ENCODE peak calls at places on chromosomes 13 and 19, in four cellular contexts. E, P, V and O are unnamed samples.

GRCh38 chr13:25806304-25806974 is 245.4 kb downstream of the SHISA2 start:
- DNase-seq in E (no peak), P (no peak), V (no peak), O (no peak)

GRCh38 chr13:75569576-75569975 is 20.0 kb downstream of the UCHL3 start:
- DNase-seq in E (no peak), P (no peak), V (no peak), O (no peak)

GRCh38 chr13:110102053-110102452 is 204.9 kb downstream of the COL4A1 start:
- DNase-seq in E (no peak), P (no peak), V (no peak), O (no peak)

GRCh38 chr19:18896421-18896841 is 473 bp upstream of the CERS1 start:
- DNase-seq in E (peak), P (no peak), V (no peak), O (no peak)

GRCh38 chr13:31797154-31797775 is 57.9 kb downstream of the RXFP2 start:
- DNase-seq in E (peak), P (no peak), V (peak), O (peak)

GRCh38 chr13:53064721-53065120 is 36.1 kb downstream of the OLFM4 start:
- DNase-seq in E (peak), P (no peak), V (no peak), O (no peak)

GRCh38 chr13:113029487-113030258 is 60.7 kb downstream of the MCF2L start:
- DNase-seq in E (peak), P (peak), V (peak), O (no peak)

GRCh38 chr19:409515-410242 is 732 bp upstream of the C2CD4C start:
- DNase-seq in E (peak), P (no peak), V (no peak), O (no peak)

GRCh38 chr13:33445476-33445875 is 159.9 kb upstream of the STARD13 start:
- DNase-seq in E (no peak), P (no peak), V (no peak), O (no peak)

GRCh38 chr13:105008606-105009005 is 1526.9 kb downstream of the EFNB2 start:
- DNase-seq in E (no peak), P (no peak), V (no peak), O (no peak)

GRCh38 chr19:22622901-22623840 is 11.0 kb upstream of the ZNF492 start:
- DNase-seq in E (peak), P (no peak), V (no peak), O (no peak)

GRCh38 chr13:43878897-43879322 is 630 bp downstream of the CCDC122 start:
- DNase-seq in E (no peak), P (no peak), V (peak), O (no peak)

GRCh38 chr13:64061649-64062048 is 2646.0 kb upstream of the PCDH20 start:
- DNase-seq in E (no peak), P (no peak), V (no peak), O (no peak)

GRCh38 chr13:83618966-83619365 is 263.3 kb downstream of the SLITRK1 start:
- DNase-seq in E (no peak), P (no peak), V (no peak), O (peak)

GRCh38 chr13:73740681-73741080 is 393.5 kb downstream of the KLF12 start:
- DNase-seq in E (no peak), P (no peak), V (no peak), O (no peak)

GRCh38 chr13:31767175-31767900 is 28.0 kb downstream of the RXFP2 start:
- DNase-seq in E (no peak), P (no peak), V (no peak), O (no peak)

GRCh38 chr19:54452626-54453025 is 3.6 kb downstream of the LENG8 start:
- DNase-seq in E (no peak), P (no peak), V (no peak), O (no peak)

GRCh38 chr19:12766051-12766521 is 9.3 kb downstream of the HOOK2 start:
- DNase-seq in E (no peak), P (peak), V (peak), O (no peak)

GRCh38 chr13:39385621-39386231 is 217.3 kb downstream of the LHFPL6 start:
- DNase-seq in E (no peak), P (no peak), V (no peak), O (no peak)

GRCh38 chr13:20882206-20882605 is 20.3 kb downstream of the XPO4 start:
- DNase-seq in E (no peak), P (no peak), V (no peak), O (no peak)

GRCh38 chr13:20873348-20873747 is 29.2 kb downstream of the XPO4 start:
- DNase-seq in E (no peak), P (no peak), V (no peak), O (no peak)

GRCh38 chr13:20877902-20878301 is 24.6 kb downstream of the XPO4 start:
- DNase-seq in E (no peak), P (no peak), V (no peak), O (no peak)
- TF ChIP-seq ZBTB33 in E (no peak), P (no peak), V (no peak), O (no peak)

GRCh38 chr19:1440418-1440801 is 2.2 kb downstream of the RPS15 start:
- DNase-seq in E (no peak), P (no peak), V (no peak), O (no peak)

GRCh38 chr19:1438933-1439358 is 750 bp downstream of the RPS15 start:
- DNase-seq in E (peak), P (peak), V (no peak), O (no peak)

GRCh38 chr19:1438035-1438932 is at the start of gene RPS15:
- DNase-seq in E (peak), P (peak), V (peak), O (peak)

GRCh38 chr19:1441677-1442438 is 3.7 kb downstream of the RPS15 start:
- DNase-seq in E (no peak), P (no peak), V (no peak), O (no peak)

GRCh38 chr19:1441022-1441426 is 2.8 kb downstream of the RPS15 start:
- DNase-seq in E (no peak), P (no peak), V (no peak), O (no peak)
- TF ChIP-seq ELF1 in E (no peak), P (no peak), V (no peak), O (no peak)

DNA sequence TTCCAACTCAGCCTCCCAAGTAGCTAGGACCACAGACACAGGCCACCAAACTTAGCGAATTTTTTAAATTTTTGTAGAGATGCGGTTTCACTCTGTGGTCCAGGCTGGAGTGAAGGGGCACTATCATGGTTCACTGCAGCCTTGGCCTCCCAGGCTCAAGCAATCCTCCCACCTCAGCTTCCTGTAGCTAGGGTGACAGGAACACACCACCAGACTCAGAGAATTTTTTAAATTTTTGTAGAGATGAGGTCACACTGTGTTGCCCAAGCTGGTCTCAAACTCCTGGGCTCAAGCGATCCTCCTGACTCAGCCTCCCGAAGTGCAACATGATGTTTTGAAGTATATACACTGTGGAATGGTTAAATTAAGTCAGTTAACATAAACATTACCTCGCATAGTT is 263.6 kb downstream of the OXGR1 start:
- DNase-seq in E (no peak), P (no peak), V (no peak), O (no peak)
- TF ChIP-seq ZBTB33 in E (no peak), P (no peak), V (no peak), O (no peak)

DNA sequence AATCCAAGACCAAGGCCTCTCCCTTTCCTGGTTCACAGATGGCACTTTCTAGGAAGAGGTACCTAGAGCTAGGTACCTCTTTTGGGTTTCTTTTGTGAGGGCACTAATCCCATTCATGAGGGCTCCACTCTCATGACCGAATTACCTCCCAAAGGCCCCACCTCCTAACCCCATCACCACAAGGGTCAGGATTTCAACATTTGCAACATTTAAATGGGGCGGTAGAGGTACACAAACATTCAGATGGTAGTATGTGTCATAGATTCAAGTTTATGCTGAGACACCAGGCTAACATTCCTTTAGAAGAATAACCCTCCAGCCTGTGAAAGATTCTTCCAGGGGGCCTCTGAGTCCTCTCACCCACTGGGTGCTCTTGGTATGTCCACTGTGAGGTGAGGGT is 116.3 kb downstream of the FOXO1 start:
- DNase-seq in E (no peak), P (no peak), V (peak), O (no peak)
- TF ChIP-seq ELF1 in E (no peak), P (no peak), V (no peak), O (no peak)

GRCh38 chr19:17860331-17860992 is 752 bp downstream of the RPL18A start:
- DNase-seq in E (no peak), P (peak), V (no peak), O (no peak)

GRCh38 chr19:17861542-17862402 is 2.1 kb downstream of the RPL18A start:
- DNase-seq in E (no peak), P (peak), V (no peak), O (no peak)

GRCh38 chr19:17863520-17864182 is 3.9 kb downstream of the RPL18A start:
- DNase-seq in E (peak), P (no peak), V (no peak), O (no peak)

GRCh38 chr19:17860993-17861360 is 1.3 kb downstream of the RPL18A start:
- DNase-seq in E (no peak), P (peak), V (no peak), O (no peak)

GRCh38 chr19:17862711-17863519 is 3.2 kb downstream of the RPL18A start:
- DNase-seq in E (no peak), P (no peak), V (no peak), O (no peak)
- TF ChIP-seq ZBTB33 in E (no peak), P (no peak), V (no peak), O (no peak)

GRCh38 chr19:30718728-30719127 is 346.5 kb downstream of the ZNF536 start:
- DNase-seq in E (peak), P (no peak), V (no peak), O (no peak)

GRCh38 chr19:30722236-30722635 is 350.1 kb downstream of the ZNF536 start:
- DNase-seq in E (peak), P (no peak), V (no peak), O (no peak)

GRCh38 chr19:30719991-30720329 is 347.8 kb downstream of the ZNF536 start:
- DNase-seq in E (peak), P (no peak), V (no peak), O (no peak)

GRCh38 chr19:30719189-30719990 is 347.2 kb downstream of the ZNF536 start:
- DNase-seq in E (peak), P (no peak), V (no peak), O (no peak)

GRCh38 chr19:30722801-30723200 is 350.6 kb downstream of the ZNF536 start:
- DNase-seq in E (no peak), P (no peak), V (no peak), O (no peak)
- TF ChIP-seq ELF1 in E (no peak), P (no peak), V (no peak), O (no peak)

GRCh38 chr13:28531195-28531955 is 36.4 kb upstream of the FLT1 start:
- DNase-seq in E (peak), P (no peak), V (no peak), O (no peak)
- TF ChIP-seq ZBTB33 in E (no peak), P (no peak), V (no peak), O (no peak)

DNA sequence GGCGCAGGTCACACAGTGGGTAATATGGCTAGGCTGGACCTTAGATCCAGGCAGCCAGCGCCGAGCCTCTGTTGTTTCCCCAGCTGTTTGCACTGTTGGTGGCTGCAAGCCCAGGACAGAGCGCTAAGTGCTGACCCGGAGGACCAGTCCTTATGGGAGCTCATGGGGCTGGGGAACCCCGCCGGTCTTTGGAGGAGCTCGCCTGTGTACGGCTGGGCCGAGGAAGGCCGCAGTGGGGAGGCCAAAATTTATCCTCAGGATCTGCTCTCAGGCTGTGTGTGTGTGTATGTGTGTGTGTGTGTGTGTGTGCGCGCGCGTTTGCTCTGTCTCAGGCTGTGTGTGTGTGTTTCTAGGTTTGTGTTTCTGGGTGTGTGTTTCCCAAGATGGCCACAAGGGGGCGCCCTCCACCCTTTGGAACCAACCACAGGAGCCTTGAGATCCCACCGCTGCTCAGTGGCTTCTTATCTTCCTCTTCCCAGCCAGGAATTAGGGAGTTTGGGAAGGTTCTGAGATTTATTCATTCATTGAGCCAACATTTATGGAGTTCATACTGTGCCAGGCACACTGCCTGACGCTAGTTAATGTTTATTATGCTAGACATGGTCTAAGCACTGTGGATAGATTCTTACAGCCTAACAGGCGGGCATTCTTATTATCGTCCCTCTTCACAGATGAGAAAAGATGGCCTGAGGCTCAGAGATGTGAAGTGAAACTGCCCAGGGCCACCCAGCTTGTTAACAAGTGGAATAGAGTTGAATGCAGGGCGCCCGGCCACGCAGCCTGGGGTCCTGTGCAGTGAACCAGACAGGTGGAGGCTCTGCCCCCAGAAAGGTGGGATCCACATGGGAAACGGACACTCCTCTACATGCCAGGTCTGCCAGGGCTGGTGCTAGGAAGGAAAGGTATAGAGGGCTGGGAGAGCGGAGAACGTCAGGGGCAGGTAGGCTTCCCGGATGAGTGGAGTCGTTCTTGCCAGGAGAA is 13.0 kb downstream of the PGLYRP1 start:
- DNase-seq in E (peak), P (peak), V (peak), O (peak)
- TF ChIP-seq ELF1 in E (no peak), P (no peak), V (no peak), O (no peak)

DNA sequence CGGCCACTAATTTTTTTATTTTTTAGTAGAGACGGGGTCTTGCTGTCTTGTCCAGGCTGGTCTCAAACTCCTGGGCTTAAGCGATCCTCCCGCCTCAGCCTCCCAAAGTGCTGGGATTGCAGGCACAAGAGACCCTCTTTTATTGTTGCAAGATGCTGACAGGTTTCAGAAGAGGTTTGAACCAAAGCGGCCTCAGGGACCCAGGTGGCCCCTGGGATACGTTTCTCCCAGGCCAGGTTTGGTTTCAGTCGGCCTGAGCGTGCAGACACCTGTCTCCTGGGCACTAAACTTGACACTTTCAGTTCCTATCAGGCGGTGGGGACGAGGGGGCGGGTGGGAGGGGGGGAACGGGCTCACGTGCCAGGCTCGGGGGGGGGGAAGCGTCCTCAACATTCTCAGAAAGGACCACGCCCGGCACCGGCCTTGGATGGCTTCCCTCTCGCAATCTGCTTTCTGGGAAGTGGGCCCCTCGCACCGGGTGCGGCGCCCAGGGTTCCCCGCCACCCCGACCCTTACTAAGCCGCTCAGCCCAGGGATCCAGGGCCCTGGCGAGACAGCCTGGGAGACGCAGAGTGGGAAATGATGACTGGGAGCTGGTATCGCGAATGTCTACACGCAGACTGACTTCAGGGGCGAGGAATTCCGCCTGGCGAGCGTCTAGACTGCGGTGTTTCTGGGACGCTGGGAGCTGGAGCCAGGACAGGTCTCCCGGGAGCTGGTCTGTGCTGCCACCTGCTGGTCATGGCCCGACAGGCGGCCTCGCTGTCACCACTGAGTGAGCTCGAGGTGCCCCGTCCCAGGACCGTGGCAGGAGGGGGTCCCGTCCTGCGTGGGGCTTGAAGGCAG is 91.6 kb downstream of the GNG7 start:
- DNase-seq in E (peak), P (peak), V (peak), O (peak)
- TF ChIP-seq ZBTB33 in E (no peak), P (no peak), V (peak), O (no peak)

GRCh38 chr13:71922191-71922590 is 55.2 kb upstream of the DACH1 start:
- DNase-seq in E (no peak), P (no peak), V (no peak), O (no peak)
- TF ChIP-seq ELF1 in E (no peak), P (no peak), V (no peak), O (no peak)